ENCODE peak calls at places on chromosomes 6 and 20, in eight cellular contexts. U, Y, X, F, D, K, C and P are unnamed samples.

GRCh38 chr20:25695532-25696383 is 895 bp downstream of the ZNF337 start:
- DNase-seq in U (no peak), Y (no peak), X (no peak), F (no peak), D (no peak), K (no peak), C (peak; percentile 47), P (no peak)

GRCh38 chr6:20400476-20401402 is 940 bp upstream of the E2F3 start:
- DNase-seq in U (peak; percentile 19), Y (peak; percentile 89), X (peak; percentile 71), F (no peak), D (no peak), K (peak; percentile 29), C (peak; percentile 78), P (peak; percentile 82)

GRCh38 chr6:4067673-4068072 is 11.3 kb downstream of the FAM217A start:
- DNase-seq in U (no peak), Y (no peak), X (no peak), F (no peak), D (no peak), K (no peak), C (no peak), P (no peak)

GRCh38 chr20:49484180-49485140 is 2.0 kb upstream of the KCNB1 start:
- DNase-seq in U (peak; percentile 65), Y (peak; percentile 79), X (no peak), F (peak; percentile 82), D (peak; percentile 50), K (peak; percentile 61), C (peak; percentile 73), P (peak; percentile 50)

GRCh38 chr6:26103141-26103769 is 16.0 kb downstream of the HFE start:
- DNase-seq in U (peak; percentile 53), Y (no peak), X (no peak), F (no peak), D (no peak), K (no peak), C (no peak), P (peak; percentile 94)

GRCh38 chr6:50716887-50717509 is 3.7 kb downstream of the TFAP2D start:
- DNase-seq in U (no peak), Y (no peak), X (no peak), F (no peak), D (no peak), K (no peak), C (no peak), P (no peak)

GRCh38 chr20:24994470-24995368 is 2.2 kb upstream of the APMAP start:
- DNase-seq in U (peak; percentile 72), Y (peak; percentile 74), X (peak; percentile 87), F (peak; percentile 78), D (peak; percentile 83), K (peak; percentile 77), C (peak; percentile 92), P (no peak)

GRCh38 chr6:7938562-7939185 is 28.1 kb upstream of the TXNDC5 start:
- DNase-seq in U (no peak), Y (no peak), X (no peak), F (no peak), D (no peak), K (no peak), C (no peak), P (no peak)

GRCh38 chr6:137823826-137824501 is 43.1 kb upstream of the TNFAIP3 start:
- DNase-seq in U (peak; percentile 27), Y (no peak), X (no peak), F (no peak), D (no peak), K (no peak), C (no peak), P (peak; percentile 78)

GRCh38 chr6:63140682-63141318 is 70.5 kb upstream of the FKBP1C start:
- DNase-seq in U (no peak), Y (no peak), X (no peak), F (no peak), D (no peak), K (no peak), C (no peak), P (no peak)

GRCh38 chr6:100719883-100720682 is 161.0 kb downstream of the ASCC3 start:
- DNase-seq in U (peak; percentile 35), Y (peak; percentile 5), X (no peak), F (no peak), D (no peak), K (no peak), C (no peak), P (no peak)

GRCh38 chr20:18567739-18568091 is 483 bp downstream of the SMIM26 start:
- DNase-seq in U (peak; percentile 22), Y (no peak), X (no peak), F (no peak), D (no peak), K (no peak), C (no peak), P (no peak)

GRCh38 chr20:24914388-24915241 is 34.5 kb upstream of the CST7 start:
- DNase-seq in U (no peak), Y (no peak), X (no peak), F (no peak), D (no peak), K (no peak), C (no peak), P (no peak)

GRCh38 chr20:31979713-31980426 is 11.9 kb downstream of the XKR7 start:
- DNase-seq in U (no peak), Y (no peak), X (no peak), F (no peak), D (no peak), K (no peak), C (no peak), P (no peak)

GRCh38 chr6:142926494-142927273 is 18.3 kb downstream of the HIVEP2 start:
- DNase-seq in U (peak; percentile 61), Y (peak; percentile 53), X (peak; percentile 94), F (peak; percentile 69), D (peak; percentile 67), K (peak; percentile 86), C (peak; percentile 86), P (no peak)

GRCh38 chr6:57242505-57242904 is 20.4 kb upstream of the RAB23 start:
- DNase-seq in U (peak; percentile 82), Y (no peak), X (no peak), F (no peak), D (no peak), K (no peak), C (no peak), P (no peak)

GRCh38 chr6:169556758-169557505 is 144.9 kb downstream of the WDR27 start:
- DNase-seq in U (no peak), Y (no peak), X (no peak), F (no peak), D (no peak), K (no peak), C (no peak), P (no peak)

GRCh38 chr6:160774399-160774798 is 72.4 kb downstream of the PLG start:
- DNase-seq in U (no peak), Y (no peak), X (no peak), F (no peak), D (no peak), K (no peak), C (no peak), P (no peak)

GRCh38 chr6:129643968-129644367 is 66.0 kb downstream of the ARHGAP18 start:
- DNase-seq in U (no peak), Y (no peak), X (no peak), F (no peak), D (no peak), K (no peak), C (no peak), P (no peak)

GRCh38 chr20:6558361-6558760 is 209.1 kb upstream of the BMP2 start:
- DNase-seq in U (no peak), Y (no peak), X (no peak), F (no peak), D (no peak), K (no peak), C (no peak), P (no peak)

GRCh38 chr6:40348591-40348990 is 238.6 kb downstream of the LRFN2 start:
- DNase-seq in U (no peak), Y (no peak), X (no peak), F (no peak), D (no peak), K (no peak), C (no peak), P (peak; percentile 26)

GRCh38 chr20:20261159-20261558 is 106.7 kb upstream of the INSM1 start:
- DNase-seq in U (no peak), Y (no peak), X (no peak), F (no peak), D (no peak), K (no peak), C (peak; percentile 28), P (no peak)

GRCh38 chr20:64064145-64064698 is 1.2 kb downstream of the TCEA2 start:
- DNase-seq in U (peak; percentile 90), Y (no peak), X (no peak), F (no peak), D (no peak), K (no peak), C (peak; percentile 86), P (no peak)

GRCh38 chr6:13427838-13428527 is 59.4 kb downstream of the GFOD1 start:
- DNase-seq in U (no peak), Y (no peak), X (no peak), F (no peak), D (no peak), K (no peak), C (no peak), P (no peak)

GRCh38 chr6:166540631-166541331 is 45.7 kb downstream of the RAMACL start:
- DNase-seq in U (peak; percentile 88), Y (no peak), X (no peak), F (no peak), D (no peak), K (no peak), C (no peak), P (no peak)

GRCh38 chr6:95091823-95092436 is 485.4 kb upstream of the MANEA start:
- DNase-seq in U (peak; percentile 41), Y (peak; percentile 88), X (no peak), F (no peak), D (no peak), K (no peak), C (no peak), P (peak; percentile 33)

GRCh38 chr6:148818939-148819575 is 72.2 kb downstream of the UST start:
- DNase-seq in U (no peak), Y (no peak), X (no peak), F (no peak), D (no peak), K (no peak), C (no peak), P (no peak)

GRCh38 chr6:10268661-10269060 is 146.2 kb downstream of the TFAP2A start:
- DNase-seq in U (peak; percentile 13), Y (peak; percentile 25), X (no peak), F (no peak), D (no peak), K (no peak), C (no peak), P (no peak)

GRCh38 chr6:26388441-26388840 is 5.5 kb downstream of the BTN2A2 start:
- DNase-seq in U (peak; percentile 33), Y (no peak), X (no peak), F (no peak), D (no peak), K (no peak), C (no peak), P (no peak)

GRCh38 chr6:22078802-22079545 is 217.9 kb downstream of the PRL start:
- DNase-seq in U (no peak), Y (no peak), X (no peak), F (no peak), D (no peak), K (no peak), C (no peak), P (no peak)

GRCh38 chr6:55568779-55569439 is 10.1 kb downstream of the HMGCLL1 start:
- DNase-seq in U (no peak), Y (no peak), X (no peak), F (no peak), D (no peak), K (no peak), C (no peak), P (no peak)

GRCh38 chr20:34375977-34376430 is 12.9 kb downstream of the ITCH start:
- DNase-seq in U (no peak), Y (no peak), X (no peak), F (no peak), D (no peak), K (no peak), C (no peak), P (no peak)